ENCODE peak calls at places on chromosome 10, in six cellular contexts. F, V, S, D, W and P are unnamed samples.

GRCh38 chr10:29163746-29164145 is 125.1 kb upstream of the LYZL1 start:
- DNase-seq in F (no peak), V (no peak), S (no peak), D (no peak), W (peak; percentile 46), P (no peak)

GRCh38 chr10:64515975-64516699 is 994.9 kb downstream of the REEP3 start:
- DNase-seq in F (no peak), V (no peak), S (no peak), D (no peak), W (no peak), P (no peak)

GRCh38 chr10:58516118-58516517 is 3.4 kb downstream of the BICC1 start:
- DNase-seq in F (no peak), V (no peak), S (no peak), D (no peak), W (peak; percentile 22), P (no peak)

GRCh38 chr10:132142396-132143161 is 44.2 kb upstream of the DPYSL4 start:
- DNase-seq in F (no peak), V (peak; percentile 79), S (peak; percentile 25), D (peak; percentile 40), W (peak; percentile 27), P (peak; percentile 72)

GRCh38 chr10:49381111-49381900 is 14.6 kb downstream of the DRGX start:
- DNase-seq in F (peak; percentile 78), V (no peak), S (no peak), D (no peak), W (no peak), P (no peak)

GRCh38 chr10:124637746-124638145 is 106.4 kb downstream of the FAM53B start:
- DNase-seq in F (no peak), V (peak; percentile 28), S (no peak), D (no peak), W (no peak), P (no peak)

GRCh38 chr10:63633677-63634487 is 112.7 kb downstream of the REEP3 start:
- DNase-seq in F (no peak), V (no peak), S (no peak), D (peak; percentile 23), W (peak; percentile 64), P (no peak)

GRCh38 chr10:17348111-17349008 is 106.0 kb downstream of the ST8SIA6 start:
- DNase-seq in F (no peak), V (peak; percentile 85), S (no peak), D (no peak), W (peak; percentile 90), P (peak; percentile 57)

DNA sequence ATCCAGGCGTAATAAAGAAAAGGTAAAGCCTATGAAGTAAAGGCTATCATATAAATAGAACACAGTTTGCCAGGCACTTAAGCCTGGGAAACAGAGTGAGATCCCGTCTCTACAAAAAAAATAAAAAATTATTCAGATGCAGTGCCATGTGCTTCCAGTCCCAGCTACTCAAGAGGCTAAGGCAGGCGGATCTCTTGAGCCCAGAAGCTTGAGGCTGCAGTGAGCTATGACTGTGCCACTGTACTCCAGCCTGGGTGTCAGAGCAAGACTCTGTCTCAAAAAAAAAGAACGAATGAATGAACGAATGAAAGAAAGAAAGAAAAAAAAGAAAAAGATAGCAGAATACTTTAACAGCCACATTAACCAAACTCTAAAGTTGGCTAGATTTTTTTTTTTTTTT is 67.2 kb upstream of the MRLN start:
- DNase-seq in F (no peak), V (no peak), S (no peak), D (no peak), W (no peak), P (no peak)
- H3K4me1 ChIP-seq in F (peaks cover 12% of the 10 kb centered on the region), V (peaks cover 11% of the 10 kb centered on the region), S (peaks cover 12% of the 10 kb centered on the region), D (no peaks in the 10 kb centered on the region), W (peaks cover 11% of the 10 kb centered on the region), P (peaks cover 10% of the 10 kb centered on the region)

DNA sequence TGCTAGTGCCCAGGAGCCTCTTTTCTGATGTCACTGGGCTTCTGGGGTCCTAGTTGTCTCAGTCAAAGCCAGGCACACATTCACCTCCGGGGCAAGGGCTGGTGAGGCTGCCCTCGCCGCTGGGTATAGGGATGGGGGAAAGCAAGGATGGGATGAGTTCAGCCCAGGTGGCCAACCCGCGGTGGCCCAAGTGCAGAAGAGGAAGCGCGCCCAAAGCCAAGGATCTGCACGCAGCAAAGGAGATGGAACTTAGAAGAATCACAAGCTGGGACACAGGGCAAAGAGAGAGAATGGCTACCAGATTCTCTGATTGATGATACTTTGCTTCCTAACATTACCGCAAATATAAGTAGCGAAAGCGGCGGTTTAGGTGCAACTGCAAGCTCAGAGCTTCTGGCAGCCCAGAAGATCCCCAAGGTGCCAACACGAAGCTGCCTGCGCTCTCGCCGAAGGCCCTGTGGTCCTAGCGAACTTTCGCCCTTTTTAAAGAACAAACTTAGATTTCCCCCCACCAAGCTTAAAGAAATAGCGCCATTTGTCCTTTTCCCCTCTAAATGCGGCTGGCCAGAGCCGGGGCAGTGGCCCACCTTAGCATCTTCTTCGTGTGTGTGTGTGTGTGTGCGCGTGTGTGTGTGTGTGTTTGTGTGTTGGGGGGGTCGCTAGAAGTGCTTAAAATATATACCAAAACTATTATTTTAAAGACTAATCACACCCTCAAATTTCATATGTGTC is 911 bp upstream of the MKX start:
- DNase-seq in F (no peak), V (peak; percentile 27), S (no peak), D (no peak), W (no peak), P (no peak)
- H3K4me3 ChIP-seq in F (peak overlapping the region; percentile 58), V (peak overlapping the region; percentile 39), S (peak overlapping the region; percentile 80), D (no peak overlapping the region), W (peak overlapping the region; percentile 45), P (peak overlapping the region; percentile 75)

GRCh38 chr10:98085238-98085637 is 49.2 kb upstream of the R3HCC1L start:
- DNase-seq in F (no peak), V (no peak), S (no peak), D (no peak), W (no peak), P (no peak)
- H3K4me1 ChIP-seq in F (no peaks in the 10 kb centered on the region), V (no peaks in the 10 kb centered on the region), S (no peaks in the 10 kb centered on the region), D (no peaks in the 10 kb centered on the region), W (no peaks in the 10 kb centered on the region), P (peaks cover 5% of the 10 kb centered on the region)

GRCh38 chr10:92241158-92241500 is 49.7 kb downstream of the CPEB3 start:
- DNase-seq in F (no peak), V (peak; percentile 70), S (no peak), D (no peak), W (peak; percentile 35), P (peak; percentile 59)
- H3K4me3 ChIP-seq in F (peak overlapping the region; percentile 72), V (peak overlapping the region; percentile 71), S (peak overlapping the region; percentile 91), D (peak overlapping the region; percentile 75), W (peak overlapping the region; percentile 69), P (peak overlapping the region; percentile 79)